ENCODE peak calls at places on chromosome 2, in eight cellular contexts. Q is GM12865; M is stimulated activated naive B cell treated with anti-CD40 and anti-IgM and Interleukin-4, amounts not matched to agents 10 μg/mL and 1 μg/mL and 100 μg/mL, for 72 hours; Y is NCI-H1048; N is stimulated activated CD8-positive, alpha-beta memory T cell treated with anti-CD3 and anti-CD28 coated beads, Interleukin-7, amount 100 ng/mL, for 48 hours; E is stimulated activated CD4-positive, alpha-beta T cell treated with anti-CD3 and anti-CD28 coated beads, Interleukin-4, amount 100 ng/mL, for 48 hours; I is fibroblast of villous mesenchyme; P is AG08395. J is an unnamed sample.

GRCh38 chr2:157876066-157876770 is at the start of gene ACVR1:
- DNase-seq in Q (peak), M (peak), Y (peak), N (peak), E (peak), I (peak), P (peak), J (peak)

GRCh38 chr2:27095745-27096651 is 9.4 kb downstream of the KHK start:
- DNase-seq in Q (peak), M (peak), Y (no peak), N (no peak), E (peak), I (peak), P (peak), J (peak)

GRCh38 chr2:15986068-15986560 is 45.8 kb downstream of the MYCN start:
- DNase-seq in Q (no peak), M (no peak), Y (no peak), N (no peak), E (no peak), I (no peak), P (no peak), J (no peak)

GRCh38 chr2:37318401-37318800 is 6.2 kb downstream of the PRKD3 start:
- DNase-seq in Q (peak), M (peak), Y (no peak), N (no peak), E (no peak), I (peak), P (peak), J (peak)

GRCh38 chr2:127067620-127068350 is 39.2 kb downstream of the BIN1 start:
- DNase-seq in Q (peak), M (peak), Y (peak), N (peak), E (peak), I (peak), P (peak), J (peak)

GRCh38 chr2:153875801-153876466 is 4.2 kb downstream of the GALNT13 start:
- DNase-seq in Q (no peak), M (no peak), Y (no peak), N (no peak), E (no peak), I (no peak), P (no peak), J (no peak)

GRCh38 chr2:149167941-149168340 is 129.4 kb downstream of the LYPD6B start:
- DNase-seq in Q (no peak), M (no peak), Y (no peak), N (no peak), E (no peak), I (no peak), P (no peak), J (no peak)

GRCh38 chr2:24861500-24861899 is 58.5 kb downstream of the ADCY3 start:
- DNase-seq in Q (no peak), M (no peak), Y (no peak), N (no peak), E (no peak), I (peak), P (no peak), J (no peak)

GRCh38 chr2:26584191-26584590 is 57.0 kb downstream of the CIB4 start:
- DNase-seq in Q (no peak), M (no peak), Y (no peak), N (no peak), E (no peak), I (no peak), P (no peak), J (no peak)